ENCODE peak calls at places on chromosomes 5 and 9, in four cellular contexts. Y, I, R and O are unnamed samples.

GRCh38 chr5:38738898-38739743 is 106.7 kb upstream of the OSMR start:
- DNase-seq in R (peak; percentile 36), Y (no peak), I (no peak), O (no peak)

GRCh38 chr5:122124766-122125165 is 4.6 kb upstream of the ZNF474 start:
- DNase-seq in Y (no peak), R (no peak), I (no peak), O (no peak)

GRCh38 chr5:34699155-34700077 is 43.3 kb downstream of the RAI14 start:
- DNase-seq in R (no peak), Y (no peak), I (peak; percentile 47), O (no peak)

GRCh38 chr5:139394654-139395566 is at the start of gene PROB1:
- DNase-seq in R (no peak), Y (no peak), I (no peak), O (peak; percentile 88)

GRCh38 chr9:130693101-130693425 is 517 bp upstream of the EXOSC2 start:
- DNase-seq in R (no peak), I (no peak), Y (no peak), O (no peak)

GRCh38 chr9:114606068-114606467 is 5.0 kb upstream of the TMEM268 start:
- DNase-seq in R (no peak), I (no peak), Y (no peak), O (no peak)

GRCh38 chr9:80231847-80232246 is 660.1 kb downstream of the TLE4 start:
- DNase-seq in Y (no peak), I (no peak), R (no peak), O (no peak)

GRCh38 chr5:149892594-149892993 is 52.0 kb downstream of the PDE6A start:
- DNase-seq in R (no peak), Y (no peak), I (no peak), O (no peak)

GRCh38 chr5:16427572-16427971 is 38.0 kb downstream of the ZNF622 start:
- DNase-seq in Y (no peak), I (no peak), R (no peak), O (no peak)

GRCh38 chr5:112417931-112418358 is 1.1 kb downstream of the EPB41L4A start:
- DNase-seq in Y (peak; percentile 57), R (no peak), I (peak; percentile 33), O (no peak)

GRCh38 chr9:127130661-127131538 is 8.5 kb upstream of the ANGPTL2 start:
- DNase-seq in I (no peak), Y (no peak), R (no peak), O (peak; percentile 88)

GRCh38 chr5:40224421-40224820 is 455.3 kb upstream of the PTGER4 start:
- DNase-seq in Y (no peak), I (no peak), R (no peak), O (no peak)

GRCh38 chr5:41695920-41696582 is 174.2 kb downstream of the OXCT1 start:
- DNase-seq in I (no peak), R (peak; percentile 17), Y (no peak), O (no peak)

GRCh38 chr9:22206833-22207232 is 197.7 kb upstream of the CDKN2B start:
- DNase-seq in Y (no peak), R (no peak), I (no peak), O (no peak)

GRCh38 chr5:25033658-25034057 is 388.9 kb upstream of the CDH10 start:
- DNase-seq in I (no peak), R (no peak), Y (no peak), O (no peak)

GRCh38 chr5:1514027-1514818 is 9.5 kb downstream of the LPCAT1 start:
- DNase-seq in I (peak; percentile 9), R (no peak), Y (peak; percentile 45), O (peak; percentile 5)

GRCh38 chr5:39517800-39518199 is 93.0 kb upstream of the DAB2 start:
- DNase-seq in I (no peak), R (peak; percentile 75), Y (no peak), O (no peak)

GRCh38 chr5:98772415-98773213 is 849 bp upstream of the RGMB start:
- DNase-seq in R (peak; percentile 86), Y (peak; percentile 89), I (peak; percentile 73), O (peak; percentile 73)

GRCh38 chr9:36074870-36075532 is 38.3 kb downstream of the RECK start:
- DNase-seq in Y (peak; percentile 68), R (peak; percentile 23), I (peak; percentile 72), O (peak; percentile 67)

GRCh38 chr9:35481347-35481975 is 8.4 kb upstream of the RUSC2 start:
- DNase-seq in R (peak; percentile 74), I (peak; percentile 67), Y (no peak), O (peak; percentile 27)

GRCh38 chr5:60076746-60077145 is 183.2 kb upstream of the PDE4D start:
- DNase-seq in Y (no peak), I (no peak), R (no peak), O (no peak)

GRCh38 chr9:130184983-130185382 is 12.8 kb downstream of the NCS1 start:
- DNase-seq in Y (no peak), R (no peak), I (no peak), O (no peak)

GRCh38 chr9:4691794-4692193 is 12.4 kb downstream of the CDC37L1 start:
- DNase-seq in Y (no peak), I (no peak), R (no peak), O (no peak)

GRCh38 chr9:37574241-37574721 is 1.9 kb downstream of the FBXO10 start:
- DNase-seq in I (no peak), Y (no peak), R (no peak), O (no peak)

GRCh38 chr5:149310947-149311675 is 34.2 kb upstream of the GRPEL2 start:
- DNase-seq in I (no peak), Y (no peak), R (peak; percentile 19), O (no peak)

GRCh38 chr5:124061663-124062062 is 549.7 kb downstream of the CSNK1G3 start:
- DNase-seq in I (peak; percentile 66), R (no peak), Y (no peak), O (no peak)

GRCh38 chr5:123696948-123697347 is 185.0 kb downstream of the CSNK1G3 start:
- DNase-seq in R (peak; percentile 20), Y (no peak), I (no peak), O (peak; percentile 14)

GRCh38 chr5:74630387-74631087 is 10.0 kb downstream of the ENC1 start:
- DNase-seq in Y (no peak), R (peak; percentile 71), I (no peak), O (no peak)

GRCh38 chr5:178149199-178149932 is 4.3 kb downstream of the NHP2 start:
- DNase-seq in I (no peak), Y (no peak), R (no peak), O (peak; percentile 9)
- TF ChIP-seq POLR2A in I (no peak), Y (no peak), R (no peak), O (no peak)

GRCh38 chr5:148107608-148108007 is 43.8 kb downstream of the SPINK5 start:
- DNase-seq in Y (no peak), I (no peak), R (no peak), O (no peak)
- TF ChIP-seq CTCF in Y (peak; percentile 22), I (peak; percentile 10), R (no peak), O (no peak)

GRCh38 chr5:33441241-33441844 is 578 bp downstream of the TARS1 start:
- DNase-seq in I (peak; percentile 19), R (peak; percentile 86), Y (no peak), O (peak; percentile 14)

GRCh38 chr5:33439905-33440481 is 772 bp upstream of the TARS1 start:
- DNase-seq in R (no peak), Y (no peak), I (no peak), O (no peak)

GRCh38 chr5:33444542-33444941 is 3.8 kb downstream of the TARS1 start:
- DNase-seq in I (no peak), R (no peak), Y (no peak), O (no peak)

GRCh38 chr5:33438996-33439395 is 1.8 kb upstream of the TARS1 start:
- DNase-seq in R (no peak), Y (no peak), I (no peak), O (no peak)

GRCh38 chr5:33440482-33441240 is at the start of gene TARS1:
- DNase-seq in I (peak; percentile 99), Y (peak; percentile 97), R (peak; percentile 100), O (peak; percentile 100)
- TF ChIP-seq POLR2A in I (peak; percentile 73), Y (peak; percentile 88), R (peak; percentile 81), O (peak; percentile 88)

GRCh38 chr9:111897831-111898144 is 1.2 kb downstream of the UGCG start:
- DNase-seq in I (no peak), Y (no peak), R (no peak), O (no peak)

GRCh38 chr9:111900081-111900805 is 3.6 kb downstream of the UGCG start:
- DNase-seq in R (no peak), I (no peak), Y (no peak), O (no peak)

GRCh38 chr9:111895996-111896941 is at the start of gene UGCG:
- DNase-seq in R (peak; percentile 90), I (peak; percentile 90), Y (peak; percentile 95), O (peak; percentile 74)

GRCh38 chr9:111898331-111899096 is 1.9 kb downstream of the UGCG start:
- DNase-seq in R (no peak), Y (no peak), I (no peak), O (no peak)

DNA sequence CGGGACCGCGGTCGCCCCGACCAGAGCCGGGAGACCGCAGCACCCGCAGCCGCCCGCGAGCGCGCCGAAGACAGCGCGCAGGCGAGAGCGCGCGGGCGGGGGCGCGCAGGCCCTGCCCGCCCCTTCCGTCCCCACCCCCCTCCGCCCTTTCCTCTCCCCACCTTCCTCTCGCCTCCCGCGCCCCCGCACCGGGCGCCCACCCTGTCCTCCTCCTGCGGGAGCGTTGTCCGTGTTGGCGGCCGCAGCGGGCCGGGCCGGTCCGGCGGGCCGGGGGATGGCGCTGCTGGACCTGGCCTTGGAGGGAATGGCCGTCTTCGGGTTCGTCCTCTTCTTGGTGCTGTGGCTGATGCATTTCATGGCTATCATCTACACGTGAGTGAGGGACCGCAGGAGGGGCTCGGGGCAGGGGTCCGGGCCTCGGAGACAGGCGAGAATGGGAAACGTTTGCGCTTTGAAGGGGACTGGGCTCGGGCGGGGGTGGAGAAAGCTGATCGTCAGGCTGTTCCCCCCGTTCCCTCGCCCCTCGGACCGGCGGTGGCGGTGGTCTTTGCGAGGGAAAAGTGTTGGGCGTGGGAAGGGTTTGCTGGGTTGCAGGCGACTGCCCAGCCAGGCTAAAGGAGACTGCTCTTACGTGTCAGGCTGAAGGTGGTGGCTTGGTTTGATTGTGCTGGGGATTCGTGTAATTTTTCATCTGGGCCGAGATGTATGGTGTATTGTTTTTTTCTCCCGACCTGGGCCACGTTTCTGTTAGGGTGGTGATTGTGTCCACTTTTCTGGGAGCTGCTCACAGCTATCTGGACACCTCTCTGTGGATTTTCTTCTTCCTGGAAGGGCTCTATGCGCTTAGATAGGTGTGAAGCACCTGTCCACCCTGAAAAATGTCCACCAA is 572 bp downstream of the UGCG start:
- DNase-seq in I (no peak), R (peak; percentile 49), Y (peak; percentile 82), O (peak; percentile 39)
- TF ChIP-seq CTCF in I (peak; percentile 18), R (peak; percentile 44), Y (no peak), O (no peak)

GRCh38 chr5:62403411-62404250 is at the start of gene DIMT1:
- DNase-seq in Y (peak; percentile 97), R (peak; percentile 96), I (peak; percentile 95), O (peak; percentile 96)
- TF ChIP-seq POLR2A in Y (peak; percentile 89), R (peak; percentile 95), I (peak; percentile 66), O (peak; percentile 85)